ENCODE peak calls at places on chromosomes 13 and 19, in ten cellular contexts. One of them, this sample, is unnamed.

GRCh38 chr13:40673414-40673813 is 7.0 kb upstream of the FOXO1 start:
- DNase-seq in activated effector memory CD4-positive, alpha-beta T cell treated with Interleukin-2 at 50 U/mL for 16 hours: no peak
- DNase-seq in anterior cingulate cortex: no peak
- DNase-seq in stimulated activated CD4-positive, alpha-beta T cell treated with anti-CD3 and anti-CD28 coated beads, Interleukin-4, amount 100 ng/mL, for 4 hours: no peak
- DNase-seq in activated CD4-positive, alpha-beta memory T cell treated with anti-CD3 and anti-CD28 coated beads, Interleukin-2, amount 10 ng/mL, durations not matched to agents 7 days and 5 days: no peak
- DNase-seq in left ventricle myocardium inferior: no peak
- DNase-seq in neural crest cell: no peak
- DNase-seq in Daoy: no peak
- DNase-seq in kidney epithelial cell: no peak
- DNase-seq in WTC11: no peak
- DNase-seq in this sample: no peak

GRCh38 chr13:72651196-72651595 is 76.2 kb downstream of the MZT1 start:
- DNase-seq in anterior cingulate cortex: no peak
- DNase-seq in WTC11: no peak
- DNase-seq in activated effector memory CD4-positive, alpha-beta T cell treated with Interleukin-2 at 50 U/mL for 16 hours: no peak
- DNase-seq in stimulated activated CD4-positive, alpha-beta T cell treated with anti-CD3 and anti-CD28 coated beads, Interleukin-4, amount 100 ng/mL, for 4 hours: no peak
- DNase-seq in Daoy: no peak
- DNase-seq in left ventricle myocardium inferior: no peak
- DNase-seq in activated CD4-positive, alpha-beta memory T cell treated with anti-CD3 and anti-CD28 coated beads, Interleukin-2, amount 10 ng/mL, durations not matched to agents 7 days and 5 days: no peak
- DNase-seq in kidney epithelial cell: no peak
- DNase-seq in neural crest cell: no peak
- DNase-seq in this sample: no peak

GRCh38 chr19:40598121-40598917 is 2.9 kb upstream of the LTBP4 start:
- DNase-seq in anterior cingulate cortex: peak
- DNase-seq in Daoy: peak
- DNase-seq in kidney epithelial cell: no peak
- DNase-seq in activated CD4-positive, alpha-beta memory T cell treated with anti-CD3 and anti-CD28 coated beads, Interleukin-2, amount 10 ng/mL, durations not matched to agents 7 days and 5 days: peak
- DNase-seq in activated effector memory CD4-positive, alpha-beta T cell treated with Interleukin-2 at 50 U/mL for 16 hours: peak
- DNase-seq in left ventricle myocardium inferior: peak
- DNase-seq in stimulated activated CD4-positive, alpha-beta T cell treated with anti-CD3 and anti-CD28 coated beads, Interleukin-4, amount 100 ng/mL, for 4 hours: peak
- DNase-seq in neural crest cell: peak
- DNase-seq in WTC11: peak
- DNase-seq in this sample: no peak

GRCh38 chr13:23380534-23380933 is 53.0 kb downstream of the SACS start:
- DNase-seq in neural crest cell: no peak
- DNase-seq in activated effector memory CD4-positive, alpha-beta T cell treated with Interleukin-2 at 50 U/mL for 16 hours: no peak
- DNase-seq in left ventricle myocardium inferior: no peak
- DNase-seq in Daoy: no peak
- DNase-seq in anterior cingulate cortex: no peak
- DNase-seq in activated CD4-positive, alpha-beta memory T cell treated with anti-CD3 and anti-CD28 coated beads, Interleukin-2, amount 10 ng/mL, durations not matched to agents 7 days and 5 days: no peak
- DNase-seq in WTC11: no peak
- DNase-seq in kidney epithelial cell: no peak
- DNase-seq in stimulated activated CD4-positive, alpha-beta T cell treated with anti-CD3 and anti-CD28 coated beads, Interleukin-4, amount 100 ng/mL, for 4 hours: no peak
- DNase-seq in this sample: peak

GRCh38 chr19:37975071-37975470 is 68.1 kb downstream of the SIPA1L3 start:
- DNase-seq in anterior cingulate cortex: no peak
- DNase-seq in activated effector memory CD4-positive, alpha-beta T cell treated with Interleukin-2 at 50 U/mL for 16 hours: no peak
- DNase-seq in Daoy: no peak
- DNase-seq in WTC11: no peak
- DNase-seq in kidney epithelial cell: no peak
- DNase-seq in left ventricle myocardium inferior: no peak
- DNase-seq in activated CD4-positive, alpha-beta memory T cell treated with anti-CD3 and anti-CD28 coated beads, Interleukin-2, amount 10 ng/mL, durations not matched to agents 7 days and 5 days: no peak
- DNase-seq in stimulated activated CD4-positive, alpha-beta T cell treated with anti-CD3 and anti-CD28 coated beads, Interleukin-4, amount 100 ng/mL, for 4 hours: no peak
- DNase-seq in neural crest cell: no peak
- DNase-seq in this sample: no peak

GRCh38 chr13:74372511-74372910 is 238.3 kb upstream of the KLF12 start:
- DNase-seq in anterior cingulate cortex: no peak
- DNase-seq in neural crest cell: no peak
- DNase-seq in activated effector memory CD4-positive, alpha-beta T cell treated with Interleukin-2 at 50 U/mL for 16 hours: no peak
- DNase-seq in stimulated activated CD4-positive, alpha-beta T cell treated with anti-CD3 and anti-CD28 coated beads, Interleukin-4, amount 100 ng/mL, for 4 hours: no peak
- DNase-seq in Daoy: no peak
- DNase-seq in left ventricle myocardium inferior: no peak
- DNase-seq in activated CD4-positive, alpha-beta memory T cell treated with anti-CD3 and anti-CD28 coated beads, Interleukin-2, amount 10 ng/mL, durations not matched to agents 7 days and 5 days: no peak
- DNase-seq in kidney epithelial cell: no peak
- DNase-seq in WTC11: no peak
- DNase-seq in this sample: no peak

GRCh38 chr19:42216653-42217521 is 590 bp downstream of the DEDD2 start:
- DNase-seq in Daoy: peak
- DNase-seq in activated effector memory CD4-positive, alpha-beta T cell treated with Interleukin-2 at 50 U/mL for 16 hours: peak
- DNase-seq in anterior cingulate cortex: no peak
- DNase-seq in WTC11: peak
- DNase-seq in stimulated activated CD4-positive, alpha-beta T cell treated with anti-CD3 and anti-CD28 coated beads, Interleukin-4, amount 100 ng/mL, for 4 hours: no peak
- DNase-seq in left ventricle myocardium inferior: peak
- DNase-seq in kidney epithelial cell: no peak
- DNase-seq in activated CD4-positive, alpha-beta memory T cell treated with anti-CD3 and anti-CD28 coated beads, Interleukin-2, amount 10 ng/mL, durations not matched to agents 7 days and 5 days: peak
- DNase-seq in neural crest cell: peak
- DNase-seq in this sample: no peak

GRCh38 chr19:4534836-4535658 is at the start of gene PLIN5:
- DNase-seq in Daoy: peak
- DNase-seq in WTC11: peak
- DNase-seq in anterior cingulate cortex: peak
- DNase-seq in left ventricle myocardium inferior: peak
- DNase-seq in activated effector memory CD4-positive, alpha-beta T cell treated with Interleukin-2 at 50 U/mL for 16 hours: no peak
- DNase-seq in activated CD4-positive, alpha-beta memory T cell treated with anti-CD3 and anti-CD28 coated beads, Interleukin-2, amount 10 ng/mL, durations not matched to agents 7 days and 5 days: no peak
- DNase-seq in kidney epithelial cell: no peak
- DNase-seq in stimulated activated CD4-positive, alpha-beta T cell treated with anti-CD3 and anti-CD28 coated beads, Interleukin-4, amount 100 ng/mL, for 4 hours: peak
- DNase-seq in neural crest cell: peak
- DNase-seq in this sample: no peak

GRCh38 chr19:13149628-13150186 is 468 bp downstream of the STX10 start:
- DNase-seq in neural crest cell: peak
- DNase-seq in activated CD4-positive, alpha-beta memory T cell treated with anti-CD3 and anti-CD28 coated beads, Interleukin-2, amount 10 ng/mL, durations not matched to agents 7 days and 5 days: peak
- DNase-seq in activated effector memory CD4-positive, alpha-beta T cell treated with Interleukin-2 at 50 U/mL for 16 hours: no peak
- DNase-seq in left ventricle myocardium inferior: peak
- DNase-seq in kidney epithelial cell: no peak
- DNase-seq in stimulated activated CD4-positive, alpha-beta T cell treated with anti-CD3 and anti-CD28 coated beads, Interleukin-4, amount 100 ng/mL, for 4 hours: no peak
- DNase-seq in Daoy: peak
- DNase-seq in anterior cingulate cortex: no peak
- DNase-seq in WTC11: peak
- DNase-seq in this sample: no peak

GRCh38 chr13:114119196-114119595 is 13.2 kb downstream of the RASA3 start:
- DNase-seq in neural crest cell: no peak
- DNase-seq in activated effector memory CD4-positive, alpha-beta T cell treated with Interleukin-2 at 50 U/mL for 16 hours: no peak
- DNase-seq in stimulated activated CD4-positive, alpha-beta T cell treated with anti-CD3 and anti-CD28 coated beads, Interleukin-4, amount 100 ng/mL, for 4 hours: no peak
- DNase-seq in anterior cingulate cortex: no peak
- DNase-seq in left ventricle myocardium inferior: no peak
- DNase-seq in activated CD4-positive, alpha-beta memory T cell treated with anti-CD3 and anti-CD28 coated beads, Interleukin-2, amount 10 ng/mL, durations not matched to agents 7 days and 5 days: no peak
- DNase-seq in kidney epithelial cell: peak
- DNase-seq in Daoy: peak
- DNase-seq in WTC11: peak
- DNase-seq in this sample: no peak

GRCh38 chr19:39408392-39409206 is 2.0 kb downstream of the ZFP36 start:
- DNase-seq in stimulated activated CD4-positive, alpha-beta T cell treated with anti-CD3 and anti-CD28 coated beads, Interleukin-4, amount 100 ng/mL, for 4 hours: peak
- DNase-seq in activated effector memory CD4-positive, alpha-beta T cell treated with Interleukin-2 at 50 U/mL for 16 hours: no peak
- DNase-seq in WTC11: no peak
- DNase-seq in neural crest cell: no peak
- DNase-seq in kidney epithelial cell: no peak
- DNase-seq in activated CD4-positive, alpha-beta memory T cell treated with anti-CD3 and anti-CD28 coated beads, Interleukin-2, amount 10 ng/mL, durations not matched to agents 7 days and 5 days: peak
- DNase-seq in left ventricle myocardium inferior: no peak
- DNase-seq in Daoy: no peak
- DNase-seq in anterior cingulate cortex: no peak
- DNase-seq in this sample: no peak

GRCh38 chr13:49627831-49628652 is at the start of gene ARL11:
- DNase-seq in kidney epithelial cell: no peak
- DNase-seq in anterior cingulate cortex: no peak
- DNase-seq in neural crest cell: no peak
- DNase-seq in activated CD4-positive, alpha-beta memory T cell treated with anti-CD3 and anti-CD28 coated beads, Interleukin-2, amount 10 ng/mL, durations not matched to agents 7 days and 5 days: peak
- DNase-seq in WTC11: peak
- DNase-seq in Daoy: no peak
- DNase-seq in left ventricle myocardium inferior: peak
- DNase-seq in activated effector memory CD4-positive, alpha-beta T cell treated with Interleukin-2 at 50 U/mL for 16 hours: peak
- DNase-seq in stimulated activated CD4-positive, alpha-beta T cell treated with anti-CD3 and anti-CD28 coated beads, Interleukin-4, amount 100 ng/mL, for 4 hours: peak
- DNase-seq in this sample: no peak

GRCh38 chr19:10262771-10263170 is 8.1 kb upstream of the ICAM1 start:
- DNase-seq in WTC11: no peak
- DNase-seq in stimulated activated CD4-positive, alpha-beta T cell treated with anti-CD3 and anti-CD28 coated beads, Interleukin-4, amount 100 ng/mL, for 4 hours: no peak
- DNase-seq in activated CD4-positive, alpha-beta memory T cell treated with anti-CD3 and anti-CD28 coated beads, Interleukin-2, amount 10 ng/mL, durations not matched to agents 7 days and 5 days: no peak
- DNase-seq in left ventricle myocardium inferior: no peak
- DNase-seq in Daoy: peak
- DNase-seq in kidney epithelial cell: no peak
- DNase-seq in neural crest cell: no peak
- DNase-seq in activated effector memory CD4-positive, alpha-beta T cell treated with Interleukin-2 at 50 U/mL for 16 hours: no peak
- DNase-seq in anterior cingulate cortex: no peak
- DNase-seq in this sample: no peak

GRCh38 chr19:3466630-3467029 is 13.7 kb downstream of the SMIM24 start:
- DNase-seq in kidney epithelial cell: no peak
- DNase-seq in Daoy: no peak
- DNase-seq in WTC11: no peak
- DNase-seq in left ventricle myocardium inferior: no peak
- DNase-seq in activated CD4-positive, alpha-beta memory T cell treated with anti-CD3 and anti-CD28 coated beads, Interleukin-2, amount 10 ng/mL, durations not matched to agents 7 days and 5 days: no peak
- DNase-seq in stimulated activated CD4-positive, alpha-beta T cell treated with anti-CD3 and anti-CD28 coated beads, Interleukin-4, amount 100 ng/mL, for 4 hours: no peak
- DNase-seq in activated effector memory CD4-positive, alpha-beta T cell treated with Interleukin-2 at 50 U/mL for 16 hours: no peak
- DNase-seq in neural crest cell: no peak
- DNase-seq in anterior cingulate cortex: peak
- DNase-seq in this sample: no peak

GRCh38 chr13:50672025-50672424 is 171.5 kb downstream of the DLEU7 start:
- DNase-seq in WTC11: no peak
- DNase-seq in Daoy: no peak
- DNase-seq in anterior cingulate cortex: no peak
- DNase-seq in kidney epithelial cell: no peak
- DNase-seq in activated effector memory CD4-positive, alpha-beta T cell treated with Interleukin-2 at 50 U/mL for 16 hours: no peak
- DNase-seq in activated CD4-positive, alpha-beta memory T cell treated with anti-CD3 and anti-CD28 coated beads, Interleukin-2, amount 10 ng/mL, durations not matched to agents 7 days and 5 days: no peak
- DNase-seq in left ventricle myocardium inferior: no peak
- DNase-seq in neural crest cell: no peak
- DNase-seq in stimulated activated CD4-positive, alpha-beta T cell treated with anti-CD3 and anti-CD28 coated beads, Interleukin-4, amount 100 ng/mL, for 4 hours: no peak
- DNase-seq in this sample: no peak

GRCh38 chr13:76438050-76438449 is 448.2 kb downstream of the KCTD12 start:
- DNase-seq in anterior cingulate cortex: no peak
- DNase-seq in WTC11: no peak
- DNase-seq in activated CD4-positive, alpha-beta memory T cell treated with anti-CD3 and anti-CD28 coated beads, Interleukin-2, amount 10 ng/mL, durations not matched to agents 7 days and 5 days: no peak
- DNase-seq in stimulated activated CD4-positive, alpha-beta T cell treated with anti-CD3 and anti-CD28 coated beads, Interleukin-4, amount 100 ng/mL, for 4 hours: no peak
- DNase-seq in kidney epithelial cell: no peak
- DNase-seq in Daoy: peak
- DNase-seq in left ventricle myocardium inferior: no peak
- DNase-seq in activated effector memory CD4-positive, alpha-beta T cell treated with Interleukin-2 at 50 U/mL for 16 hours: no peak
- DNase-seq in neural crest cell: no peak
- DNase-seq in this sample: no peak

GRCh38 chr19:18847516-18848463 is 16.0 kb downstream of the UPF1 start:
- DNase-seq in WTC11: no peak
- DNase-seq in Daoy: no peak
- DNase-seq in anterior cingulate cortex: no peak
- DNase-seq in neural crest cell: no peak
- DNase-seq in left ventricle myocardium inferior: no peak
- DNase-seq in stimulated activated CD4-positive, alpha-beta T cell treated with anti-CD3 and anti-CD28 coated beads, Interleukin-4, amount 100 ng/mL, for 4 hours: no peak
- DNase-seq in kidney epithelial cell: no peak
- DNase-seq in activated CD4-positive, alpha-beta memory T cell treated with anti-CD3 and anti-CD28 coated beads, Interleukin-2, amount 10 ng/mL, durations not matched to agents 7 days and 5 days: no peak
- DNase-seq in activated effector memory CD4-positive, alpha-beta T cell treated with Interleukin-2 at 50 U/mL for 16 hours: no peak
- DNase-seq in this sample: no peak

GRCh38 chr19:43432866-43433673 is 18.4 kb downstream of the TEX101 start:
- DNase-seq in activated effector memory CD4-positive, alpha-beta T cell treated with Interleukin-2 at 50 U/mL for 16 hours: peak
- DNase-seq in anterior cingulate cortex: no peak
- DNase-seq in Daoy: peak
- DNase-seq in kidney epithelial cell: no peak
- DNase-seq in stimulated activated CD4-positive, alpha-beta T cell treated with anti-CD3 and anti-CD28 coated beads, Interleukin-4, amount 100 ng/mL, for 4 hours: peak
- DNase-seq in activated CD4-positive, alpha-beta memory T cell treated with anti-CD3 and anti-CD28 coated beads, Interleukin-2, amount 10 ng/mL, durations not matched to agents 7 days and 5 days: peak
- DNase-seq in WTC11: peak
- DNase-seq in left ventricle myocardium inferior: peak
- DNase-seq in neural crest cell: peak
- DNase-seq in this sample: no peak

GRCh38 chr19:10332158-10332964 is 968 bp downstream of the RAVER1 start:
- DNase-seq in left ventricle myocardium inferior: no peak
- DNase-seq in kidney epithelial cell: no peak
- DNase-seq in anterior cingulate cortex: no peak
- DNase-seq in neural crest cell: no peak
- DNase-seq in Daoy: no peak
- DNase-seq in stimulated activated CD4-positive, alpha-beta T cell treated with anti-CD3 and anti-CD28 coated beads, Interleukin-4, amount 100 ng/mL, for 4 hours: no peak
- DNase-seq in WTC11: no peak
- DNase-seq in activated effector memory CD4-positive, alpha-beta T cell treated with Interleukin-2 at 50 U/mL for 16 hours: no peak
- DNase-seq in activated CD4-positive, alpha-beta memory T cell treated with anti-CD3 and anti-CD28 coated beads, Interleukin-2, amount 10 ng/mL, durations not matched to agents 7 days and 5 days: no peak
- DNase-seq in this sample: no peak

GRCh38 chr19:52734340-52734892 is 428 bp downstream of the ZNF611 start:
- DNase-seq in anterior cingulate cortex: no peak
- DNase-seq in WTC11: peak
- DNase-seq in Daoy: no peak
- DNase-seq in stimulated activated CD4-positive, alpha-beta T cell treated with anti-CD3 and anti-CD28 coated beads, Interleukin-4, amount 100 ng/mL, for 4 hours: no peak
- DNase-seq in kidney epithelial cell: no peak
- DNase-seq in activated effector memory CD4-positive, alpha-beta T cell treated with Interleukin-2 at 50 U/mL for 16 hours: no peak
- DNase-seq in activated CD4-positive, alpha-beta memory T cell treated with anti-CD3 and anti-CD28 coated beads, Interleukin-2, amount 10 ng/mL, durations not matched to agents 7 days and 5 days: peak
- DNase-seq in left ventricle myocardium inferior: peak
- DNase-seq in neural crest cell: peak
- DNase-seq in this sample: no peak

GRCh38 chr19:342801-343421 is 1.7 kb downstream of the MIER2 start:
- DNase-seq in left ventricle myocardium inferior: peak
- DNase-seq in stimulated activated CD4-positive, alpha-beta T cell treated with anti-CD3 and anti-CD28 coated beads, Interleukin-4, amount 100 ng/mL, for 4 hours: no peak
- DNase-seq in activated CD4-positive, alpha-beta memory T cell treated with anti-CD3 and anti-CD28 coated beads, Interleukin-2, amount 10 ng/mL, durations not matched to agents 7 days and 5 days: no peak
- DNase-seq in activated effector memory CD4-positive, alpha-beta T cell treated with Interleukin-2 at 50 U/mL for 16 hours: no peak
- DNase-seq in anterior cingulate cortex: no peak
- DNase-seq in WTC11: no peak
- DNase-seq in kidney epithelial cell: peak
- DNase-seq in neural crest cell: no peak
- DNase-seq in Daoy: peak
- DNase-seq in this sample: peak

GRCh38 chr19:19067276-19068072 is 3.7 kb downstream of the SLC25A42 start:
- DNase-seq in activated CD4-positive, alpha-beta memory T cell treated with anti-CD3 and anti-CD28 coated beads, Interleukin-2, amount 10 ng/mL, durations not matched to agents 7 days and 5 days: no peak
- DNase-seq in Daoy: no peak
- DNase-seq in kidney epithelial cell: no peak
- DNase-seq in WTC11: no peak
- DNase-seq in stimulated activated CD4-positive, alpha-beta T cell treated with anti-CD3 and anti-CD28 coated beads, Interleukin-4, amount 100 ng/mL, for 4 hours: no peak
- DNase-seq in left ventricle myocardium inferior: no peak
- DNase-seq in activated effector memory CD4-positive, alpha-beta T cell treated with Interleukin-2 at 50 U/mL for 16 hours: no peak
- DNase-seq in anterior cingulate cortex: no peak
- DNase-seq in neural crest cell: no peak
- DNase-seq in this sample: no peak

GRCh38 chr19:54209748-54210494 is 9.3 kb downstream of the RPS9 start:
- DNase-seq in activated CD4-positive, alpha-beta memory T cell treated with anti-CD3 and anti-CD28 coated beads, Interleukin-2, amount 10 ng/mL, durations not matched to agents 7 days and 5 days: no peak
- DNase-seq in Daoy: peak
- DNase-seq in stimulated activated CD4-positive, alpha-beta T cell treated with anti-CD3 and anti-CD28 coated beads, Interleukin-4, amount 100 ng/mL, for 4 hours: no peak
- DNase-seq in anterior cingulate cortex: no peak
- DNase-seq in activated effector memory CD4-positive, alpha-beta T cell treated with Interleukin-2 at 50 U/mL for 16 hours: no peak
- DNase-seq in WTC11: no peak
- DNase-seq in left ventricle myocardium inferior: peak
- DNase-seq in kidney epithelial cell: peak
- DNase-seq in neural crest cell: no peak
- DNase-seq in this sample: peak

GRCh38 chr13:97460004-97460756 is 26.2 kb downstream of the RAP2A start:
- DNase-seq in stimulated activated CD4-positive, alpha-beta T cell treated with anti-CD3 and anti-CD28 coated beads, Interleukin-4, amount 100 ng/mL, for 4 hours: no peak
- DNase-seq in kidney epithelial cell: no peak
- DNase-seq in activated CD4-positive, alpha-beta memory T cell treated with anti-CD3 and anti-CD28 coated beads, Interleukin-2, amount 10 ng/mL, durations not matched to agents 7 days and 5 days: no peak
- DNase-seq in anterior cingulate cortex: no peak
- DNase-seq in activated effector memory CD4-positive, alpha-beta T cell treated with Interleukin-2 at 50 U/mL for 16 hours: no peak
- DNase-seq in WTC11: no peak
- DNase-seq in neural crest cell: no peak
- DNase-seq in left ventricle myocardium inferior: no peak
- DNase-seq in Daoy: no peak
- DNase-seq in this sample: no peak

GRCh38 chr19:49613374-49613773 is 22.4 kb downstream of the PRR12 start:
- DNase-seq in neural crest cell: no peak
- DNase-seq in Daoy: peak
- DNase-seq in kidney epithelial cell: no peak
- DNase-seq in anterior cingulate cortex: no peak
- DNase-seq in activated CD4-positive, alpha-beta memory T cell treated with anti-CD3 and anti-CD28 coated beads, Interleukin-2, amount 10 ng/mL, durations not matched to agents 7 days and 5 days: no peak
- DNase-seq in left ventricle myocardium inferior: no peak
- DNase-seq in activated effector memory CD4-positive, alpha-beta T cell treated with Interleukin-2 at 50 U/mL for 16 hours: no peak
- DNase-seq in WTC11: no peak
- DNase-seq in stimulated activated CD4-positive, alpha-beta T cell treated with anti-CD3 and anti-CD28 coated beads, Interleukin-4, amount 100 ng/mL, for 4 hours: no peak
- DNase-seq in this sample: no peak

GRCh38 chr19:50325310-50326100 is 3.7 kb downstream of the KCNC3 start:
- DNase-seq in kidney epithelial cell: no peak
- DNase-seq in neural crest cell: peak
- DNase-seq in WTC11: peak
- DNase-seq in anterior cingulate cortex: peak
- DNase-seq in stimulated activated CD4-positive, alpha-beta T cell treated with anti-CD3 and anti-CD28 coated beads, Interleukin-4, amount 100 ng/mL, for 4 hours: peak
- DNase-seq in activated effector memory CD4-positive, alpha-beta T cell treated with Interleukin-2 at 50 U/mL for 16 hours: peak
- DNase-seq in Daoy: peak
- DNase-seq in left ventricle myocardium inferior: peak
- DNase-seq in activated CD4-positive, alpha-beta memory T cell treated with anti-CD3 and anti-CD28 coated beads, Interleukin-2, amount 10 ng/mL, durations not matched to agents 7 days and 5 days: peak
- DNase-seq in this sample: no peak

GRCh38 chr13:75326173-75327131 is 155.5 kb downstream of the TBC1D4 start:
- DNase-seq in WTC11: no peak
- DNase-seq in anterior cingulate cortex: no peak
- DNase-seq in activated effector memory CD4-positive, alpha-beta T cell treated with Interleukin-2 at 50 U/mL for 16 hours: peak
- DNase-seq in Daoy: peak
- DNase-seq in left ventricle myocardium inferior: no peak
- DNase-seq in activated CD4-positive, alpha-beta memory T cell treated with anti-CD3 and anti-CD28 coated beads, Interleukin-2, amount 10 ng/mL, durations not matched to agents 7 days and 5 days: peak
- DNase-seq in kidney epithelial cell: no peak
- DNase-seq in neural crest cell: no peak
- DNase-seq in stimulated activated CD4-positive, alpha-beta T cell treated with anti-CD3 and anti-CD28 coated beads, Interleukin-4, amount 100 ng/mL, for 4 hours: peak
- DNase-seq in this sample: no peak

GRCh38 chr19:29999490-29999889 is 57.5 kb downstream of the URI1 start:
- DNase-seq in WTC11: no peak
- DNase-seq in kidney epithelial cell: no peak
- DNase-seq in Daoy: no peak
- DNase-seq in neural crest cell: no peak
- DNase-seq in activated effector memory CD4-positive, alpha-beta T cell treated with Interleukin-2 at 50 U/mL for 16 hours: no peak
- DNase-seq in anterior cingulate cortex: no peak
- DNase-seq in stimulated activated CD4-positive, alpha-beta T cell treated with anti-CD3 and anti-CD28 coated beads, Interleukin-4, amount 100 ng/mL, for 4 hours: no peak
- DNase-seq in left ventricle myocardium inferior: no peak
- DNase-seq in activated CD4-positive, alpha-beta memory T cell treated with anti-CD3 and anti-CD28 coated beads, Interleukin-2, amount 10 ng/mL, durations not matched to agents 7 days and 5 days: no peak
- DNase-seq in this sample: no peak